ENCODE peak calls at places on chromosomes 7 and 10, in seven cellular contexts. E is MCF 10A, B is glutamatergic neuron, O is RWPE1, V is AG10803, N is WERI-Rb-1, L is HFF-Myc. I is an unnamed sample.

GRCh38 chr7:102449136-102449535 is 15.5 kb downstream of the ALKBH4 start:
- DNase-seq in E (no peak), L (no peak), N (no peak), O (no peak), B (no peak), V (no peak), I (no peak)

GRCh38 chr7:148701414-148701813 is 2.7 kb downstream of the CUL1 start:
- DNase-seq in N (no peak), B (no peak), V (peak), L (no peak), E (peak), O (no peak), I (no peak)

GRCh38 chr10:74306227-74306982 is 155.4 kb downstream of the ADK start:
- DNase-seq in B (no peak), L (no peak), V (no peak), O (no peak), N (no peak), E (no peak), I (no peak)

GRCh38 chr10:104577171-104577570 is 63.9 kb upstream of the SORCS3 start:
- DNase-seq in B (no peak), V (no peak), L (no peak), O (no peak), E (no peak), N (no peak), I (no peak)

GRCh38 chr7:23018747-23019146 is 4.8 kb upstream of the HYCC1 start:
- DNase-seq in L (no peak), B (no peak), V (no peak), E (no peak), N (no peak), O (no peak), I (peak)

GRCh38 chr7:44667190-44667589 is 60.8 kb downstream of the OGDH start:
- DNase-seq in V (no peak), B (no peak), N (no peak), L (no peak), O (no peak), E (no peak), I (no peak)

GRCh38 chr10:73780966-73781365 is 882 bp upstream of the CHCHD1 start:
- DNase-seq in E (no peak), V (peak), L (no peak), O (no peak), B (no peak), N (no peak), I (peak)

GRCh38 chr7:151936207-151936606 is 20.0 kb upstream of the GALNTL5 start:
- DNase-seq in L (no peak), V (no peak), E (no peak), N (no peak), B (no peak), O (no peak), I (no peak)

GRCh38 chr7:129166745-129167144 is 21.7 kb upstream of the SMO start:
- DNase-seq in E (no peak), N (no peak), L (no peak), B (no peak), V (no peak), O (no peak), I (no peak)

GRCh38 chr7:69668339-69668738 is 70.1 kb downstream of the AUTS2 start:
- DNase-seq in V (no peak), O (no peak), B (no peak), L (no peak), N (no peak), E (no peak), I (no peak)

GRCh38 chr7:96349572-96349971 is 27.7 kb upstream of the SLC25A13 start:
- DNase-seq in E (peak), B (no peak), N (no peak), L (no peak), V (no peak), O (no peak), I (peak)

GRCh38 chr10:124364674-124365073 is 54.0 kb downstream of the OAT start:
- DNase-seq in V (no peak), E (no peak), N (no peak), B (no peak), L (no peak), O (no peak), I (no peak)

GRCh38 chr10:118590334-118590733 is 5.1 kb downstream of the PRLHR start:
- DNase-seq in E (peak), L (no peak), O (peak), N (peak), V (no peak), B (no peak), I (peak)

GRCh38 chr7:121634356-121634755 is 238.2 kb upstream of the FAM3C start:
- DNase-seq in N (no peak), E (no peak), V (no peak), B (no peak), O (no peak), L (no peak), I (peak)

GRCh38 chr10:5492929-5493576 is 6.3 kb downstream of the CALML5 start:
- DNase-seq in O (no peak), B (no peak), N (no peak), L (no peak), V (no peak), E (no peak), I (no peak)

GRCh38 chr7:101631224-101631714 is 2.2 kb upstream of the MYL10 start:
- DNase-seq in E (peak), V (no peak), L (no peak), O (peak), N (no peak), B (no peak), I (peak)

GRCh38 chr10:100621360-100622205 is 85.8 kb downstream of the HIF1AN start:
- DNase-seq in B (no peak), N (no peak), L (no peak), O (no peak), V (peak), E (no peak), I (no peak)

GRCh38 chr7:134368851-134369533 is 52.3 kb upstream of the SLC35B4 start:
- DNase-seq in B (no peak), V (peak), N (no peak), E (peak), O (peak), L (no peak), I (peak)

GRCh38 chr10:30985552-30985951 is 46.1 kb downstream of the ZNF438 start:
- DNase-seq in N (no peak), L (no peak), O (peak), B (no peak), E (peak), V (peak), I (peak)

GRCh38 chr7:158406817-158407216 is 180.8 kb downstream of the PTPRN2 start:
- DNase-seq in L (no peak), E (no peak), V (no peak), N (no peak), B (peak), O (no peak), I (no peak)

GRCh38 chr7:136018104-136018503 is 40.9 kb upstream of the MTPN start:
- DNase-seq in B (no peak), V (peak), L (no peak), N (no peak), O (no peak), E (no peak), I (no peak)

GRCh38 chr10:125691160-125691981 is 8.4 kb upstream of the TEX36 start:
- DNase-seq in N (no peak), E (no peak), B (no peak), O (no peak), V (peak), L (peak), I (no peak)

GRCh38 chr7:78226059-78226658 is 427.6 kb downstream of the PHTF2 start:
- DNase-seq in L (peak), N (peak), O (no peak), E (peak), B (peak), V (no peak), I (no peak)

GRCh38 chr7:85980740-85981139 is 663.0 kb upstream of the GRM3 start:
- DNase-seq in B (no peak), O (no peak), V (no peak), L (no peak), E (no peak), N (no peak), I (no peak)

GRCh38 chr10:87734987-87735827 is 75.5 kb downstream of the PAPSS2 start:
- DNase-seq in O (peak), L (no peak), N (peak), E (peak), V (peak), B (peak), I (peak)

GRCh38 chr10:28403090-28403489 is 100.2 kb upstream of the MPP7 start:
- DNase-seq in O (no peak), E (no peak), V (no peak), N (no peak), L (no peak), B (no peak), I (no peak)

GRCh38 chr10:89744021-89744420 is 42.6 kb downstream of the KIF20B start:
- DNase-seq in E (no peak), O (no peak), N (no peak), V (peak), L (peak), B (no peak), I (peak)

GRCh38 chr7:76008156-76008687 is 13.8 kb upstream of the TMEM120A start:
- DNase-seq in E (no peak), B (no peak), L (no peak), O (no peak), N (no peak), V (no peak), I (no peak)

GRCh38 chr10:66778351-66778750 is 147.5 kb upstream of the LRRTM3 start:
- DNase-seq in B (no peak), L (no peak), N (no peak), O (no peak), V (no peak), E (no peak), I (no peak)

GRCh38 chr7:16421333-16422099 is at the start of gene CRPPA:
- DNase-seq in V (peak), E (peak), L (no peak), O (peak), B (peak), N (peak), I (peak)

GRCh38 chr10:33193867-33194521 is 140.5 kb downstream of the NRP1 start:
- DNase-seq in N (no peak), L (no peak), E (peak), O (peak), B (no peak), V (peak), I (peak)

GRCh38 chr10:33196377-33196706 is 138.1 kb downstream of the NRP1 start:
- DNase-seq in E (no peak), N (no peak), L (no peak), V (no peak), O (no peak), B (no peak), I (no peak)

GRCh38 chr10:33190406-33190805 is 144.1 kb downstream of the NRP1 start:
- DNase-seq in E (no peak), L (no peak), V (no peak), N (no peak), B (no peak), O (no peak), I (no peak)

GRCh38 chr10:33195608-33196376 is 138.7 kb downstream of the NRP1 start:
- DNase-seq in O (no peak), L (no peak), N (no peak), B (no peak), E (no peak), V (no peak), I (no peak)

DNA sequence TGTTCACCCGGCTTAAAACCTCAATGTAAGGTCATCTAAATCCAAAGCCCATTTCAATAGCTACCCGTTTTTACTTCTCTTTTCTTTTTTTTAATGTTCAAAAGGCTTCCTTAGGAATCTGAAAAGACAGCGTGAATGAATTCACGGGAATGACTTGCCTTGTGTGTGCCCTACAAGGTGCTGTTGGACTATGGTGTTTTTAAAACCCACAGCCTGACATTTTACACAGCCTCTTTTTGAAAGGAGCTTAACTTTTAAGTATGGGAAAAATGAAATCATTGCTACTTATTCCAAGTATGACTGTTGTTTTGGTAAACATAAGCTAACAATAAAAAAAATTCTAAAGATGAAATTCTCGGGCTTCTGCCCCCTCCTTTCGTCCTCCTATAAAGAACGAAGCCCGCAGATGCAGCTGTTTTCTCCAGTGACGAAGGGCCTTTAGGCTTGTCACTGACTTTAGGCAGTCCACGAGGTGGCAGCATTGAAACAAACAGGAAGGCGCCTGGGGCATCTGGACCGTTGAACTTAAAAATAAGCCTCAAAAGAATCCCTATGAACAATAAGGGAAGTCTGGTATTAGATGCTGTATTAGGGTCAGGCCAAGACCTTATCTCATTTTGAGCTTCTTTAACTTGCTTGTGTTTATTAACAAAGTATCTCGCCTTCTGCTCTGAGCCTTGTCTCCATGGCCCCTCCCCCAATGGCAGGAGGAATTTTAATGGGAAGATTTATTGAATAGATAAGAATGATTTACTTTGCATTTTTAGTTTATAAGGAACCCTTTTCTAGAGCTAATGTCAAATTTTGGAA is 141.2 kb downstream of the NRP1 start:
- DNase-seq in B (peak), L (peak), N (peak), V (peak), O (peak), E (peak), I (peak)
- TF ChIP-seq CTCF in B (peak), L (peak), N (peak), V (peak), O (peak), E (peak), I (peak)

GRCh38 chr10:29776246-29776645 is 141.5 kb upstream of the SVIL start:
- DNase-seq in V (no peak), L (no peak), E (no peak), N (no peak), B (no peak), O (no peak), I (no peak)
- TF ChIP-seq CTCF in V (no peak), L (no peak), E (no peak), N (no peak), B (no peak), O (no peak), I (no peak)

GRCh38 chr10:54469587-54470323 is 331.3 kb downstream of the PCDH15 start:
- DNase-seq in L (no peak), B (no peak), O (no peak), N (no peak), V (no peak), E (no peak), I (no peak)
- TF ChIP-seq CTCF in L (no peak), B (no peak), O (no peak), N (no peak), V (no peak), E (no peak), I (no peak)

GRCh38 chr7:118169146-118169545 is 14.8 kb upstream of the LSM8 start:
- DNase-seq in E (no peak), B (no peak), L (no peak), N (no peak), V (peak), O (no peak), I (no peak)
- TF ChIP-seq CTCF in E (peak), B (no peak), L (peak), N (no peak), V (peak), O (no peak), I (peak)

GRCh38 chr10:13402016-13402415 is 53.9 kb upstream of the SEPHS1 start:
- DNase-seq in E (no peak), O (no peak), B (no peak), L (no peak), N (no peak), V (no peak), I (no peak)
- TF ChIP-seq CTCF in E (no peak), O (no peak), B (no peak), L (no peak), N (no peak), V (no peak), I (no peak)

I was measured in foreskin keratinocyte.